ENCODE peak calls at places on chromosome 18, in eight cellular contexts. D is upper lobe of right lung; K is HTR-8/SVneo; P is OCI-M1; S is kidney; O is GM23248; L is stimulated activated CD4-positive, alpha-beta T cell treated with anti-CD3 and anti-CD28 coated beads, Interleukin-1b, Interleukin-23, amount 100 ng/mL, for 48 hours; N is D721Med. V is an unnamed sample.
A peak's percentile ranks its signal among the peaks of the same experiment; 100 is the strongest.

GRCh38 chr18:23596183-23596582 is 9.9 kb upstream of the NPC1 start:
- DNase-seq in S (no peak), L (no peak), D (peak; percentile 74), O (no peak), N (no peak), P (no peak), K (no peak), V (no peak)

GRCh38 chr18:31646332-31646822 is 38.0 kb downstream of the B4GALT6 start:
- DNase-seq in N (no peak), S (no peak), O (no peak), K (no peak), D (no peak), P (peak; percentile 18), L (no peak), V (no peak)

GRCh38 chr18:59388180-59388579 is 29.1 kb upstream of the LMAN1 start:
- DNase-seq in N (no peak), P (no peak), O (no peak), D (no peak), L (no peak), S (no peak), K (no peak), V (no peak)

GRCh38 chr18:43001821-43002220 is 113.7 kb downstream of the RIT2 start:
- DNase-seq in D (no peak), P (no peak), N (no peak), O (no peak), S (no peak), K (no peak), L (no peak), V (no peak)

GRCh38 chr18:13710460-13710859 is 15.9 kb downstream of the FAM210A start:
- DNase-seq in K (no peak), D (peak; percentile 71), O (peak; percentile 18), P (no peak), L (no peak), S (no peak), N (no peak), V (no peak)

GRCh38 chr18:60232541-60232940 is 140.0 kb downstream of the MC4R start:
- DNase-seq in D (no peak), P (peak; percentile 16), K (peak; percentile 5), S (no peak), O (peak; percentile 53), L (no peak), N (no peak), V (no peak)

GRCh38 chr18:79765491-79766245 is 32.1 kb upstream of the KCNG2 start:
- DNase-seq in N (no peak), D (peak; percentile 23), P (no peak), K (no peak), O (peak; percentile 75), L (no peak), S (no peak), V (no peak)

GRCh38 chr18:62713651-62714247 is 1.6 kb upstream of the PHLPP1 start:
- DNase-seq in O (no peak), L (no peak), K (no peak), D (no peak), N (no peak), P (no peak), S (peak; percentile 66), V (no peak)

GRCh38 chr18:26458526-26459232 is 89.7 kb downstream of the KCTD1 start:
- DNase-seq in P (peak; percentile 33), S (no peak), L (no peak), N (no peak), D (no peak), O (peak; percentile 68), K (no peak), V (peak; percentile 60)

GRCh38 chr18:79182047-79182713 is 113.0 kb downstream of the ATP9B start:
- DNase-seq in K (no peak), D (no peak), S (no peak), P (no peak), O (no peak), L (no peak), N (no peak), V (no peak)

GRCh38 chr18:45167631-45168225 is 447.5 kb upstream of the SLC14A2 start:
- DNase-seq in K (no peak), O (peak; percentile 87), L (no peak), S (no peak), P (no peak), N (no peak), D (no peak), V (no peak)

GRCh38 chr18:28725876-28726275 is 548.9 kb upstream of the CDH2 start:
- DNase-seq in S (no peak), O (peak; percentile 41), P (no peak), L (no peak), D (no peak), K (no peak), N (no peak), V (no peak)

GRCh38 chr18:4017479-4017878 is 437.6 kb downstream of the DLGAP1 start:
- DNase-seq in S (no peak), P (peak; percentile 69), N (no peak), K (peak; percentile 12), O (peak; percentile 20), L (no peak), D (no peak), V (no peak)

GRCh38 chr18:62790836-62791772 is 75.8 kb downstream of the PHLPP1 start:
- DNase-seq in N (no peak), O (peak; percentile 65), L (no peak), K (no peak), P (no peak), S (no peak), D (no peak), V (no peak)

GRCh38 chr18:56248613-56249235 is 389.7 kb downstream of the TXNL1 start:
- DNase-seq in S (no peak), K (no peak), L (no peak), D (no peak), O (no peak), P (peak; percentile 73), N (no peak), V (no peak)

GRCh38 chr18:59870623-59871130 is 29.1 kb upstream of the PMAIP1 start:
- DNase-seq in O (peak; percentile 42), L (no peak), S (no peak), D (no peak), P (no peak), K (no peak), N (no peak), V (no peak)

GRCh38 chr18:63785031-63785430 is 9.8 kb downstream of the SERPINB7 start:
- DNase-seq in O (no peak), D (no peak), L (no peak), N (no peak), S (no peak), K (peak; percentile 1), P (no peak), V (no peak)

GRCh38 chr18:13247506-13247905 is 28.9 kb downstream of the LDLRAD4 start:
- DNase-seq in O (no peak), K (no peak), L (no peak), N (no peak), S (no peak), P (no peak), D (peak; percentile 11), V (no peak)

GRCh38 chr18:60543646-60544045 is 171.1 kb upstream of the MC4R start:
- DNase-seq in P (peak; percentile 83), S (no peak), L (no peak), K (no peak), D (no peak), N (no peak), O (no peak), V (no peak)

GRCh38 chr18:57943723-57944122 is 100.3 kb upstream of the NEDD4L start:
- DNase-seq in S (no peak), P (no peak), O (peak; percentile 40), D (no peak), K (no peak), L (no peak), N (no peak), V (no peak)

GRCh38 chr18:23635283-23636040 is 27.2 kb downstream of the ANKRD29 start:
- DNase-seq in O (peak; percentile 22), S (no peak), D (no peak), N (no peak), K (no peak), P (peak; percentile 36), L (no peak), V (no peak)

GRCh38 chr18:64037812-64038414 is 68.0 kb downstream of the SERPINB8 start:
- DNase-seq in O (peak; percentile 15), N (peak; percentile 47), P (peak; percentile 72), K (peak; percentile 11), S (no peak), D (no peak), L (no peak), V (no peak)

GRCh38 chr18:79950440-79951341 is 762 bp downstream of the SLC66A2 start:
- DNase-seq in L (no peak), S (peak; percentile 84), K (no peak), O (peak; percentile 73), D (peak; percentile 85), P (no peak), N (no peak), V (no peak)

GRCh38 chr18:79577451-79578395 is 101.9 kb upstream of the CTDP1 start:
- DNase-seq in S (peak; percentile 75), O (peak; percentile 13), L (no peak), P (no peak), D (peak; percentile 70), N (no peak), K (no peak), V (no peak)

GRCh38 chr18:13608791-13609552 is 117.4 kb downstream of the FAM210A start:
- DNase-seq in L (peak; percentile 48), N (no peak), O (no peak), P (no peak), K (no peak), D (peak; percentile 61), S (no peak), V (peak; percentile 9)

GRCh38 chr18:7872569-7872968 is 305.5 kb downstream of the PTPRM start:
- DNase-seq in O (peak; percentile 56), N (no peak), L (no peak), K (peak; percentile 11), D (no peak), P (peak; percentile 22), S (no peak), V (no peak)

GRCh38 chr18:29181151-29181901 is 1004.4 kb upstream of the CDH2 start:
- DNase-seq in O (peak; percentile 97), D (no peak), N (no peak), K (peak; percentile 2), P (no peak), L (no peak), S (no peak), V (no peak)

GRCh38 chr18:22300665-22301636 is 116.8 kb downstream of the CTAGE1 start:
- DNase-seq in N (no peak), D (no peak), L (no peak), P (peak; percentile 91), S (no peak), O (peak; percentile 33), K (no peak), V (no peak)

GRCh38 chr18:11661430-11661829 is 27.6 kb upstream of the GNAL start:
- DNase-seq in P (no peak), L (no peak), N (no peak), K (no peak), O (peak; percentile 31), D (no peak), S (no peak), V (no peak)

GRCh38 chr18:77067315-77068061 is 65.1 kb downstream of the MBP start:
- DNase-seq in O (peak; percentile 97), D (peak; percentile 86), S (no peak), K (peak; percentile 35), L (peak; percentile 77), P (peak; percentile 86), N (no peak), V (peak; percentile 32)

GRCh38 chr18:56062931-56063330 is 474.9 kb upstream of the TCF4 start:
- DNase-seq in D (no peak), L (no peak), K (no peak), P (no peak), S (no peak), O (no peak), N (no peak), V (no peak)

GRCh38 chr18:64337018-64337417 is 188.1 kb upstream of the LINC00305 start:
- DNase-seq in O (no peak), S (no peak), N (no peak), D (no peak), K (no peak), P (peak; percentile 47), L (no peak), V (no peak)

GRCh38 chr18:23300211-23300887 is 152.7 kb upstream of the RIOK3 start:
- DNase-seq in S (no peak), O (no peak), D (no peak), L (no peak), K (no peak), N (no peak), P (no peak), V (no peak)

GRCh38 chr18:58303363-58303762 is 259.3 kb downstream of the NEDD4L start:
- DNase-seq in P (no peak), K (no peak), D (no peak), O (no peak), L (peak; percentile 17), S (no peak), N (no peak), V (no peak)